ENCODE peak calls at places on chromosomes 3 and 15, in four cellular contexts. I is GM23248, S is small intestine, Z is left lung. Y is an unnamed sample.
A peak's percentile ranks its signal among the peaks of the same experiment; 100 is the strongest.

GRCh38 chr15:40062816-40063562 is 24.0 kb upstream of the SRP14 start:
- DNase-seq in I (no peak), S (no peak), Z (no peak), Y (no peak)

GRCh38 chr3:110400315-110400714 is 671.3 kb upstream of the NECTIN3 start:
- DNase-seq in I (no peak), S (no peak), Z (no peak), Y (no peak)

GRCh38 chr3:142852009-142852408 is 36.9 kb downstream of the PCOLCE2 start:
- DNase-seq in I (peak; percentile 47), S (no peak), Z (no peak), Y (no peak)

GRCh38 chr3:172958565-172958964 is 182.5 kb downstream of the SPATA16 start:
- DNase-seq in I (no peak), S (no peak), Z (no peak), Y (no peak)

GRCh38 chr3:97497138-97497537 is 267.4 kb upstream of the ARL6 start:
- DNase-seq in I (no peak), S (peak; percentile 6), Z (no peak), Y (no peak)

GRCh38 chr3:177478170-177478859 is 281.0 kb upstream of the TBL1XR1 start:
- DNase-seq in I (peak; percentile 96), S (no peak), Z (no peak), Y (peak; percentile 21)

GRCh38 chr15:30940359-30940758 is 36.6 kb downstream of the FAN1 start:
- DNase-seq in I (no peak), S (no peak), Z (no peak), Y (no peak)

GRCh38 chr3:187165144-187165543 is 25.8 kb upstream of the RPL39L start:
- DNase-seq in I (peak; percentile 67), S (peak; percentile 61), Z (no peak), Y (no peak)

GRCh38 chr3:155753038-155753647 is 8.3 kb upstream of the PLCH1 start:
- DNase-seq in I (peak; percentile 54), S (peak; percentile 37), Z (no peak), Y (no peak)

GRCh38 chr3:123733341-123733740 is 148.5 kb upstream of the HACD2 start:
- DNase-seq in I (no peak), S (no peak), Z (no peak), Y (no peak)

GRCh38 chr3:124774305-124774673 is 44.0 kb downstream of the UMPS start:
- DNase-seq in I (peak; percentile 77), S (no peak), Z (no peak), Y (no peak)

GRCh38 chr15:92393287-92393993 is at the start of gene ST8SIA2:
- DNase-seq in I (peak; percentile 39), S (peak; percentile 0), Z (no peak), Y (no peak)

GRCh38 chr3:31755911-31756658 is 223.4 kb downstream of the STT3B start:
- DNase-seq in I (no peak), S (peak; percentile 72), Z (no peak), Y (no peak)

GRCh38 chr3:104437131-104437750 is 929.5 kb upstream of the ALCAM start:
- DNase-seq in I (peak; percentile 69), S (no peak), Z (no peak), Y (no peak)

GRCh38 chr3:30667250-30667585 is 60.8 kb downstream of the TGFBR2 start:
- DNase-seq in I (no peak), S (no peak), Z (no peak), Y (no peak)

GRCh38 chr15:27977656-27978055 is 121.5 kb downstream of the OCA2 start:
- DNase-seq in I (no peak), S (no peak), Z (no peak), Y (no peak)

GRCh38 chr15:41493205-41493901 is at the start of gene ITPKA:
- DNase-seq in I (peak; percentile 82), S (peak; percentile 98), Z (peak; percentile 92), Y (peak; percentile 21)
- H3K27me3 ChIP-seq in I (peaks cover 9% of the 10 kb centered on the region), S (no peaks in the 10 kb centered on the region), Z (peaks cover 79% of the 10 kb centered on the region), Y (peaks cover 7% of the 10 kb centered on the region)

DNA sequence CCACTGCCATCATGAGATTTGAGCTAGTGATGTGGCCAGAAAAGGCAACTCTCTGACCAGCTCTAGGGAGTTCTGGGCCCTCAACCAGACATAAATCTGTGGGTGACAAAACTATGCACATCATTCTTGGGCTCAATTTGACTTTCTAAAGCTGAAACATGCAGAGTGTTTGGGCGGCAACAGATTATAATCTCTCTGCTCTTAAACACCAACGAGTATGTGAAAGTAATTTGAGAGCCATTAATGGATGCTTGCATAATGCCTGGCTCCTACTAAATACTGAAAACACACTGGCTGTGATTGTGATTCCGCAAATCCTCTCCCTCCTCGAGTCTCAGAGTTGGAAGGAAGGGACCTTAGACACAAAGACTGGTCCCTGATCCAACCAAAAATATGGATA is 186.7 kb downstream of the UACA start:
- DNase-seq in I (peak; percentile 44), S (no peak), Z (no peak), Y (no peak)
- H3K27me3 ChIP-seq in I (peaks cover 29% of the 10 kb centered on the region), S (no peaks in the 10 kb centered on the region), Z (peaks cover 18% of the 10 kb centered on the region), Y (no peaks in the 10 kb centered on the region)

GRCh38 chr3:198113219-198114053 is 153.4 kb downstream of the LMLN start:
- DNase-seq in I (peak; percentile 28), S (no peak), Z (peak; percentile 90), Y (no peak)
- H3K27me3 ChIP-seq in I (peaks cover 58% of the 10 kb centered on the region), S (no peaks in the 10 kb centered on the region), Z (peaks cover 80% of the 10 kb centered on the region), Y (peaks cover 9% of the 10 kb centered on the region)

GRCh38 chr3:44000586-44000985 is 241.1 kb upstream of the TOPAZ1 start:
- DNase-seq in I (peak; percentile 84), S (peak; percentile 59), Z (no peak), Y (no peak)
- H3K27me3 ChIP-seq in I (peaks cover 34% of the 10 kb centered on the region), S (peaks cover 15% of the 10 kb centered on the region), Z (peaks cover 100% of the 10 kb centered on the region), Y (peaks cover 13% of the 10 kb centered on the region)

GRCh38 chr15:45376967-45377629 is 1.2 kb downstream of the GATM start:
- DNase-seq in I (no peak), S (no peak), Z (no peak), Y (no peak)

GRCh38 chr15:45378149-45378912 is at the start of gene GATM:
- DNase-seq in I (peak; percentile 94), S (peak; percentile 76), Z (peak; percentile 91), Y (peak; percentile 52)

GRCh38 chr15:45377630-45378148 is 655 bp downstream of the GATM start:
- DNase-seq in I (peak; percentile 17), S (no peak), Z (no peak), Y (peak; percentile 2)

GRCh38 chr15:45375836-45376235 is 2.5 kb downstream of the GATM start:
- DNase-seq in I (no peak), S (no peak), Z (no peak), Y (no peak)

DNA sequence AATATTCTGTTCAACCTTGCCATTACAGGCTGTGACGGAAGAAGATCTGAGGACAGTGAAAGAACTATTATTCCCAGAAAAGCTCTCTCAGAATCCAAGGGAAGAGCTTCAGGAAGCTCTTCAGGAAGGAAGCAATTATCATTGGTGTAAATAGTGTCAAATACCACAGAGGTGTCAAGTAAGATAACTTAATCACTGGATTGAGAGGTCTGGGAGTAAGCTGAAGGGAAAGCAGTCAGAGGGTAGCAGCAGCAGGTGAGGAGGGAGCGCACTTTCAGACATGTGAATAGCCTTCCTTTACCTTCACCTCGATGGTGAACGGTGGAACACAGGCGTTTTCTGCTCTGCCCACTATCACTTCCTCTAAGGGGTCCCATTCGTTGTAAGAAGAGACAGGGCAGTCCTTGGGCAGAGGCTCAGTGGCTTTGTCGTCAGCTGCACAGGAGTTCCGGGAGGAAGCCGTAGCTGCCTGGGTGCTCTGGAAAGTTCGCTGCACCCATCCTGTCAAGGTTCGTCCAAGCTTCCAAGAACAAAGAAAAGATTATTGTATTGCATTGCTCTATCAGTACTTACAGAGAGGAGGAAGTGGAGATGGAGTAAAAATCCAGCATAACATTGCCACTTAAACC is 1.9 kb downstream of the GATM start:
- DNase-seq in I (no peak), S (peak; percentile 64), Z (no peak), Y (no peak)
- H3K27me3 ChIP-seq in I (peaks cover 69% of the 10 kb centered on the region), S (no peaks in the 10 kb centered on the region), Z (peaks cover 58% of the 10 kb centered on the region), Y (no peaks in the 10 kb centered on the region)

DNA sequence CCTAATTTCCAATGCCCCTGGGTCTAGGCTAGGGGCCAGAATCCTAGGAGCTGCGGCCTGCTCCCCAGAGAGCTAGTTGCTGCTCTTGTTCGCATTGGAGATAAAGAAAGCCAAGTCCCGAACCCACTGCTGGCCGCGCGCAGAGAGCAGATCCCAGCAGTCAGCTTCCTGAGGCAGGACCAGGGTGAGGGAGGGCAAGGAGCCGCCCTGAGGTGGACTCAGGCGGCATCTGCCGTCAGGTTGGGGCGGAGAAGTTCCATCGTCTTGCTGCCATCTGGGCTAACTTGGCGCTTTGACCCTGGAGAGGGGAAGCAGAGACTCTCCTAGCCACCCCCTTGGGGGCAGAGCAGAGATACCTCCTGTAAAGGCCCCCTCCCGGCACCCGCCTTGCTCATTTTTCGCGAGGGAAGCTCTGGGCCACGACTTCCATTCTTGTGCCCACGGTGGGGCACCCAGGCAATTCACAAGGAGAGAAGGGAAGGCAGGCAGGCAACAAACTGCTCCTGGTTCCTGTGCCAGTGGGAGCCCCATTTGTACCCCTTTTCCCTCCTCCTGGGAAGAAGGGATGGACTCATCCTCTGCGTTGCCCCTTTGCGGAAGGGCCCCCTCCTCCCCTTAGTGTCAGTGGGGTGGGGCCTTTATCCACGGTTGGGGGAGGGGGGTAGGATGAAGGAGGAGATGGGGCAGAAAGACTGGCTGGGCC is 640 bp downstream of the ZIC4 start:
- DNase-seq in I (no peak), S (no peak), Z (no peak), Y (no peak)
- H3K27me3 ChIP-seq in I (no peaks in the 10 kb centered on the region), S (peaks cover 5% of the 10 kb centered on the region), Z (peaks cover 100% of the 10 kb centered on the region), Y (peaks cover 51% of the 10 kb centered on the region)

GRCh38 chr15:100373942-100374341 is 32.2 kb upstream of the ADAMTS17 start:
- DNase-seq in I (no peak), S (no peak), Z (no peak), Y (no peak)
- H3K27me3 ChIP-seq in I (no peaks in the 10 kb centered on the region), S (peaks cover 5% of the 10 kb centered on the region), Z (peaks cover 50% of the 10 kb centered on the region), Y (no peaks in the 10 kb centered on the region)

Y was measured in thoracic aorta.